ENCODE peak calls at places on chromosomes 6 and 20, in eight cellular contexts. Y is OCI-LY7, K is right lobe of liver, U is hepatocyte, V is uterus, E is astrocyte, I is lung, G is psoas muscle. F is an unnamed sample.
A peak's percentile ranks its signal among the peaks of the same experiment; 100 is the strongest.

GRCh38 chr20:59253325-59253724 is 47.1 kb upstream of the EDN3 start:
- DNase-seq in Y (no peak), K (no peak), U (no peak), V (no peak), E (no peak), I (no peak), G (no peak), F (no peak)

GRCh38 chr20:32583581-32584045 is 1.5 kb downstream of the NOL4L start:
- DNase-seq in Y (peak; percentile 28), K (no peak), U (peak; percentile 81), V (no peak), E (no peak), I (no peak), G (no peak), F (no peak)

GRCh38 chr6:13534536-13534935 is 39.9 kb upstream of the SIRT5 start:
- DNase-seq in Y (no peak), K (no peak), U (no peak), V (no peak), E (no peak), I (no peak), G (no peak), F (no peak)

GRCh38 chr6:63759605-63760004 is 124.0 kb downstream of the PHF3 start:
- DNase-seq in Y (no peak), K (no peak), U (no peak), V (no peak), E (peak; percentile 3), I (no peak), G (no peak), F (no peak)

GRCh38 chr6:28207244-28208179 is 17.6 kb upstream of the ZSCAN9 start:
- DNase-seq in Y (no peak), K (peak; percentile 58), U (peak; percentile 24), V (no peak), E (peak; percentile 11), I (no peak), G (no peak), F (no peak)

GRCh38 chr20:15759546-15760216 is 813.6 kb downstream of the KIF16B start:
- DNase-seq in Y (no peak), K (no peak), U (peak; percentile 38), V (no peak), E (no peak), I (no peak), G (no peak), F (no peak)

GRCh38 chr6:127300411-127300810 is 33.7 kb downstream of the RNF146 start:
- DNase-seq in Y (no peak), K (no peak), U (peak; percentile 22), V (no peak), E (peak; percentile 90), I (no peak), G (no peak), F (no peak)

GRCh38 chr6:139547082-139547776 is 172.8 kb upstream of the CITED2 start:
- DNase-seq in Y (no peak), K (no peak), U (no peak), V (no peak), E (no peak), I (no peak), G (no peak), F (no peak)

GRCh38 chr6:89079611-89080213 is 839 bp upstream of the PNRC1 start:
- DNase-seq in Y (peak; percentile 58), K (peak; percentile 64), U (peak; percentile 69), V (peak; percentile 40), E (peak; percentile 56), I (peak; percentile 51), G (peak; percentile 45), F (peak; percentile 78)

GRCh38 chr20:10414982-10415650 is 18.9 kb downstream of the MKKS start:
- DNase-seq in Y (no peak), K (no peak), U (no peak), V (no peak), E (peak; percentile 23), I (no peak), G (no peak), F (no peak)

GRCh38 chr20:49768204-49769124 is 44.2 kb upstream of the SLC9A8 start:
- DNase-seq in Y (no peak), K (peak; percentile 77), U (peak; percentile 79), V (peak; percentile 60), E (peak; percentile 90), I (peak; percentile 84), G (peak; percentile 72), F (no peak)

GRCh38 chr6:52127957-52128356 is 40.5 kb upstream of the PKHD1 start:
- DNase-seq in Y (no peak), K (no peak), U (no peak), V (no peak), E (no peak), I (no peak), G (no peak), F (no peak)

GRCh38 chr20:57650266-57650665 is 30.0 kb upstream of the ZBP1 start:
- DNase-seq in Y (no peak), K (no peak), U (peak; percentile 2), V (peak; percentile 10), E (no peak), I (no peak), G (no peak), F (no peak)

GRCh38 chr6:107709341-107709740 is 114.8 kb downstream of the SCML4 start:
- DNase-seq in Y (no peak), K (no peak), U (no peak), V (no peak), E (no peak), I (no peak), G (no peak), F (no peak)

GRCh38 chr6:44072452-44072958 is 54.7 kb downstream of the MRPL14 start:
- DNase-seq in Y (peak; percentile 16), K (no peak), U (peak; percentile 62), V (no peak), E (no peak), I (no peak), G (no peak), F (no peak)

GRCh38 chr6:155158044-155158843 is 105.6 kb upstream of the CLDN20 start:
- DNase-seq in Y (peak; percentile 43), K (no peak), U (no peak), V (no peak), E (peak; percentile 49), I (no peak), G (no peak), F (no peak)

GRCh38 chr6:122833229-122833556 is 44.1 kb downstream of the SMPDL3A start:
- DNase-seq in Y (no peak), K (no peak), U (no peak), V (no peak), E (peak; percentile 45), I (no peak), G (no peak), F (no peak)

GRCh38 chr20:34954905-34955231 is 738 bp downstream of the GSS start:
- DNase-seq in Y (no peak), K (no peak), U (peak; percentile 28), V (peak; percentile 27), E (peak; percentile 29), I (no peak), G (peak; percentile 50), F (no peak)

GRCh38 chr6:107624050-107624449 is 134.1 kb downstream of the SOBP start:
- DNase-seq in Y (no peak), K (no peak), U (no peak), V (no peak), E (no peak), I (no peak), G (no peak), F (no peak)

GRCh38 chr6:13229205-13230085 is 98.9 kb downstream of the TBC1D7 start:
- DNase-seq in Y (peak; percentile 63), K (no peak), U (peak; percentile 35), V (no peak), E (no peak), I (no peak), G (no peak), F (no peak)

GRCh38 chr6:111805511-111806181 is 67.6 kb downstream of the FYN start:
- DNase-seq in Y (peak; percentile 8), K (no peak), U (no peak), V (no peak), E (peak; percentile 96), I (no peak), G (no peak), F (no peak)
- H3K4me1 ChIP-seq in Y (peaks cover 17% of the 10 kb centered on the region), K (no peaks in the 10 kb centered on the region), U (peaks cover 8% of the 10 kb centered on the region), V (no peaks in the 10 kb centered on the region), E (peaks cover 43% of the 10 kb centered on the region), I (peaks cover 19% of the 10 kb centered on the region), G (no peaks in the 10 kb centered on the region), F (no peaks in the 10 kb centered on the region)

DNA sequence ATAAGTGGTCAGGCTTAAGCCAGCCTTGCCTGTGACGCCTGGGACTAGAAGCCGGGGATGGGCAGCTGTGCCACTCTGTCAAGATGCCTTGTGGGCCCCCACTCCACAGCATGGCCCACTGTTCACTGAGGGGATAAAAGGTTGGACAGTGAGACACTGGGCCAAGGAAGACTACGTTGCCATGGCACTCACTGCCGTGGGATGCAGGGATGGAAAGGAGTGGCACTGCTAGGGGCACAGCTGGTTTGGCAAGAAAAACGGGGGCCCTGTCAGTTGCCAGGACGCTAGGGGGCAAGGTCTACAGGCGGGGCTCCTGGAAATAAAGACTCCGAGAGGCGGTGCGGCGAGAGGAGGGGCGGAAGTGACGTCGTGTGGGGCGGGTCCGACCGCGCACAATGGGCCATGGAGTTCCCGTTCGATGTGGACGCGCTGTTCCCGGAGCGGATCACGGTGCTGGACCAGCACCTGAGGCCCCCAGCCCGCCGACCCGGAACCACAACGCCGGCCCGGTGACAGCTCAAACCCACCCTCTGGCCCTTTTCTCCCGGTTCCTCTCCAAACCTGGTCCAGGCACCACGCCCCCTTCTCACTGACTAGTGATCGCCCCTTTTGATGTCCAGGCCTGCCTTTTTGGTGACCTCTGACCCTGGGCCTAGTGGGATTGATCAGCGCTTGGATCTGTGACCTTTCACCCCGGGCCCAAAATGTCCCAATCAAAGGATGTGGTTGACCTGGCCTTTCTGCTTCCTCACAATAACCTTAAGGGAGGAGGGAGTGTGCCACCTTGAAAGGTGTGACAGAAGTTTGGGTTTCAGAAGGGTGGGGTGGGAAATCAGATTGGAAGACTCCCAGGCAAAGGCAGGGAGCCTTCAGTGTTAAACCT is at the start of gene ATAT1:
- DNase-seq in Y (peak; percentile 87), K (peak; percentile 91), U (peak; percentile 93), V (peak; percentile 89), E (peak; percentile 59), I (peak; percentile 89), G (peak; percentile 89), F (peak; percentile 95)
- TF ChIP-seq CTCF in Y (peak; percentile 69), K (peak; percentile 13), U (peak; percentile 46), V (peak; percentile 38), E (peak; percentile 30), I (peak; percentile 13), G (peak; percentile 24), F (peak; percentile 40)

DNA sequence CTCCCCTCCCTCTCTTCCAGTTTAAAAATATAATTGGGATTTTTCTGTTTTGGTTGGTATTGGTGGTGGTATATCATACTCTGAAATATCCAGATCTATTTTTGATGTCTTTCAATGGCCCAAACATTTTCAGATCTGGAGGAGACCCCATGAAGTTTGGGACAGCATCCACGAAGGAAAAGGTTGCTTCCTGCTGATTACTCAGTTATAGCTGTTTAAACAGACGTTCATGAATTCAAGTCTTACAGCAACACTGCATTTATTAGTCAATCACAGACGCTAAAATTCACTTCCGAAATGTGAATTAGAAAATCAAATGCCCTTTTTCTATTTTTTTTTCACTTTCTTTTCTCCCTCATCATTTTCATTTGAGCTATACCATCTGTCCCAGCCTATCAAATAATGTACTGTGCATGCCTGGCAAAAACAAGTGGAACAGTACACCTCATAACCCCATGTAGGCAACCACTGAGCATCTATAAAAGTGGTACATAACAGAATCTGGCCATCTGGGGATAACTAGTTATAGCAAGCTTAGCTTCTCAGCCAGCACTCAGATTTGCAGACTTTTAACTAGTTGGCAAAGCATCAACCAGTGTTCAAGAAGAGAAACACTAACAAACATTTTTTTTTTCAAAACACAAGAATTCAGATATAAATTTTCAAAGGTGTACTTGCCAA is 124.5 kb downstream of the HIVEP2 start:
- DNase-seq in Y (no peak), K (no peak), U (no peak), V (no peak), E (no peak), I (no peak), G (no peak), F (no peak)
- H3K4me3 ChIP-seq in Y (peak overlapping the region; percentile 67), K (peak overlapping the region; percentile 43), U (no peak overlapping the region), V (peak overlapping the region; percentile 33), E (peak overlapping the region; percentile 25), I (no peak overlapping the region), G (peak overlapping the region; percentile 54), F (peak overlapping the region; percentile 48)

GRCh38 chr6:16671302-16672289 is 89.7 kb downstream of the ATXN1 start:
- DNase-seq in Y (no peak), K (no peak), U (no peak), V (no peak), E (no peak), I (no peak), G (no peak), F (no peak)
- H3K4me1 ChIP-seq in Y (no peaks in the 10 kb centered on the region), K (peaks cover 3% of the 10 kb centered on the region), U (peaks cover 16% of the 10 kb centered on the region), V (no peaks in the 10 kb centered on the region), E (peaks cover 36% of the 10 kb centered on the region), I (peaks cover 9% of the 10 kb centered on the region), G (peaks cover 42% of the 10 kb centered on the region), F (no peaks in the 10 kb centered on the region)

F was measured in ascending aorta.